ENCODE peak calls at places on chromosomes 12 and 14, in nine cellular contexts. F is transverse colon, U is K562, I is lower leg skin, N is A549, Z is breast epithelium, P is sigmoid colon, H is HepG2, L is Peyer's patch. G is an unnamed sample.

GRCh38 chr12:75720807-75721206 is 209.4 kb upstream of the KRR1 start:
- DNase-seq in F (no peak), U (peak), I (no peak), N (no peak), Z (peak), P (no peak), H (no peak), L (no peak), G (no peak)

GRCh38 chr12:124381454-124382207 is 86.7 kb downstream of the RFLNA start:
- DNase-seq in F (peak), U (no peak), I (peak), N (peak), Z (peak), P (peak), H (no peak), L (peak), G (peak)

GRCh38 chr12:66716522-66716921 is 37.6 kb upstream of the GRIP1 start:
- DNase-seq in F (no peak), U (no peak), I (no peak), N (no peak), Z (no peak), P (no peak), H (no peak), L (no peak), G (no peak)

GRCh38 chr14:67618617-67619063 is 1.1 kb upstream of the ARG2 start:
- DNase-seq in F (no peak), U (peak), I (no peak), N (peak), Z (no peak), P (no peak), H (peak), L (no peak), G (no peak)

GRCh38 chr12:98863167-98863566 is 218.1 kb downstream of the APAF1 start:
- DNase-seq in F (no peak), U (no peak), I (no peak), N (no peak), Z (no peak), P (no peak), H (no peak), L (no peak), G (no peak)

GRCh38 chr12:29534935-29535334 is 37.4 kb upstream of the OVCH1 start:
- DNase-seq in F (no peak), U (no peak), I (no peak), N (no peak), Z (no peak), P (no peak), H (peak), L (no peak), G (no peak)

GRCh38 chr12:915090-915489 is 34.4 kb downstream of the RAD52 start:
- DNase-seq in F (no peak), U (no peak), I (no peak), N (no peak), Z (no peak), P (no peak), H (no peak), L (no peak), G (no peak)

GRCh38 chr12:6627598-6627997 is 8.2 kb downstream of the LPAR5 start:
- DNase-seq in F (no peak), U (peak), I (no peak), N (no peak), Z (no peak), P (no peak), H (no peak), L (no peak), G (no peak)

GRCh38 chr12:23204933-23205778 is 580.2 kb downstream of the ETNK1 start:
- DNase-seq in F (no peak), U (peak), I (no peak), N (peak), Z (no peak), P (no peak), H (peak), L (no peak), G (no peak)

GRCh38 chr12:117020536-117021220 is 78.5 kb downstream of the TESC start:
- DNase-seq in F (no peak), U (no peak), I (peak), N (no peak), Z (no peak), P (peak), H (no peak), L (no peak), G (no peak)

GRCh38 chr14:66074546-66074945 is 411.6 kb upstream of the CCDC196 start:
- DNase-seq in F (no peak), U (no peak), I (no peak), N (no peak), Z (no peak), P (no peak), H (no peak), L (no peak), G (no peak)

GRCh38 chr12:53501615-53502181 is 615 bp downstream of the TARBP2 start:
- DNase-seq in F (no peak), U (no peak), I (peak), N (no peak), Z (no peak), P (peak), H (no peak), L (no peak), G (peak)
- TF ChIP-seq POLR2A in F (no peak), U (no peak), I (no peak), N (no peak), Z (no peak), P (no peak), H (no peak), L (no peak), G (no peak)

GRCh38 chr14:82047777-82048470 is 514.3 kb upstream of the SEL1L start:
- DNase-seq in F (no peak), U (no peak), I (no peak), N (no peak), Z (no peak), P (no peak), H (no peak), L (no peak), G (no peak)

GRCh38 chr14:82045339-82045738 is 511.7 kb upstream of the SEL1L start:
- DNase-seq in F (no peak), U (no peak), I (no peak), N (no peak), Z (no peak), P (no peak), H (no peak), L (no peak), G (no peak)

DNA sequence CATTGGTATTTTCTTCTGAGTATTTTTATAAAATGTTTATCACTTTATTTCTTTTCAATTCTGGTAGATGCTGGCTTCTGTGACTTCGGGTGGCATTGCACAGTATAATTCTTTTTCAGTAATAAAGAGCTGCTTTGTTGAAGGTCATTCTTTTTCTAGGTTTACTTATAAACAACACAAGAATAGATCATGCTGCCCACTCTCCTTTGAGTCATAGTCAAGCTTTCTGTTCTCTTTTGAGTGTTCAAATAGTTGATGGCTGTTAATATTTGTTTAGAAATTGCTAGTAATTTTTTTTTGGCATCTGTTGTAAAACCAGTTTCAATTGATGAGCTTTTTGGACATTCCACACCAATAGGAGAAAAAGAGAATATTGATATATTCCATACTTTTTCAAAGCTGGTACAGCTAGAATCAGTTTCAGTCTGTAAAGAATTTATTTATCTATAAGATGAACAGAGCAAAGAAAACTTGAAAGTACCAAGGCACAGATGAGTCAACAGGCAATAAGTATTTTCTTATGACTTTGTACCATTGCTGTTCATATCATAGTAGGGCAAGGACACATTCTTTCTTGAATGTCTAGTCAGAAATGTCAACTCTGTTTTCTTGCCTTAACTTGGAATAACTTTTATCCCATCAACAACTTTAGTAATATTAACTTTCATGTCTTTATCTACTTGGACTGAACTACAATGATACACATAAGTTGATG is 513.0 kb upstream of the SEL1L start:
- DNase-seq in F (no peak), U (no peak), I (no peak), N (no peak), Z (no peak), P (no peak), H (no peak), L (no peak), G (no peak)
- TF ChIP-seq CTCF in F (no peak), U (no peak), I (no peak), N (no peak), Z (no peak), P (no peak), H (no peak), L (no peak), G (no peak)

DNA sequence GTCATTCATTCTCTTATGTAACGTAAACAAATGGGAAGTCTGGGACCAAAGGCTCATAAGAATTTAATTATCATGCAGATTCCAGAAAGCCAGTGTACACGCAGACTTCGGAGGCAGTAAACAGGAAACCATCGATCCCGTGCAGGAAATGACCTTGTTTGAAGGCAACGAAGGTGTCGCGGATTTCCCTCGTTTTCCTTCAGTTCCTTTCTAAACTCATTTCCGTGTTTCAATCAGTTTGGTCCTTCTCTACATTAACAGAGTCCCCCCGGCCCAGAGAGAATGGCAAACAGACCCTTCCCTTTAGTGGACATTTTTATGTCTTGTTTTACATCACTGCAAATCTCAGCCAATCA is 6.3 kb upstream of the FOXJ2 start:
- DNase-seq in F (no peak), U (no peak), I (no peak), N (no peak), Z (no peak), P (no peak), H (no peak), L (peak), G (no peak)
- TF ChIP-seq POLR2A in F (no peak), U (peak), I (peak), N (no peak), Z (peak), P (no peak), H (peak), L (peak), G (peak)

DNA sequence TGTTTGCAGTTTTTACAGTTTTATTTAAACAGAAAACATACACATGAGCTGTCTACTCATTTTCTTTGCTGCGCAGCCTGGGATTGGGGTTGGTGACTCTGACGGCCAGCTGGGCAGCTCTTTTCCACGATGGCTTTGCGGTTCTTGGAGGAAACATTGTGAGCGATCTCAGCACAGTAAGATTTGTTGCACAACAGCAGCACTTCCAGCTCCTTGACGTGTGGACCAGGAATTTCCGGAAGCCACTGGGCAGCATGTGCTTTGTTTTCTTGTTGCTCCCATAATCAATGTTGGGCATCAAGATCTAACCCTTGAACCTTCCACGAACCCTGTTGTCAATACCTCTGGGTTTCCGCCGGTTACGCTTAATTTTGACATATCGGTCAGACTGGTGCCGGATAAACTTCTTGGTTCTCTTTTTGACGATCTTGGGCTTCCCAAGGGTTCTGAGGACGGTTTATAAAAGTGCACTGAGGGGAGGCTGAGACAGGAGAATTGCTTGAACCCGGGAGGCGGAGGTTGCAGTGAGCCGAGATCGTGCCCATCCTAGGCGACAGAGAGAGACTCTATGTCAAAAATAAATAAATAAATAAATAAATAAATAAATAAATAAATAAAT is 21.8 kb downstream of the FKBP11 start:
- DNase-seq in F (no peak), U (no peak), I (no peak), N (no peak), Z (no peak), P (no peak), H (no peak), L (no peak), G (no peak)
- TF ChIP-seq CTCF in F (no peak), U (no peak), I (no peak), N (no peak), Z (no peak), P (no peak), H (no peak), L (no peak), G (no peak)

GRCh38 chr12:57816001-57816854 is 2.3 kb downstream of the AVIL start:
- DNase-seq in F (no peak), U (no peak), I (no peak), N (no peak), Z (no peak), P (no peak), H (no peak), L (no peak), G (peak)
- TF ChIP-seq POLR2A in F (no peak), U (no peak), I (no peak), N (no peak), Z (no peak), P (no peak), H (no peak), L (no peak), G (no peak)

GRCh38 chr12:77736219-77736965 is 94.3 kb upstream of the NAV3 start:
- DNase-seq in F (no peak), U (no peak), I (no peak), N (no peak), Z (no peak), P (no peak), H (no peak), L (no peak), G (no peak)
- TF ChIP-seq CTCF in F (no peak), U (no peak), I (no peak), N (no peak), Z (no peak), P (no peak), H (no peak), L (no peak), G (no peak)

G was measured in spleen.